ENCODE peak calls at places on chromosome X, in eight cellular contexts. E is NB4, C is HCT116, G is stomach, A is uterus, T is breast epithelium, Z is spleen, L is tibial nerve. F is an unnamed sample.

GRCh38 chrX:1528186-1528883 is 8.7 kb downstream of the P2RY8 start:
- DNase-seq in E (no peak), C (no peak), G (no peak), A (no peak), T (no peak), Z (no peak), L (no peak), F (no peak)

GRCh38 chrX:41468647-41469323 is 21.6 kb downstream of the NYX start:
- DNase-seq in E (no peak), C (no peak), G (peak; percentile 33), A (no peak), T (no peak), Z (peak; percentile 22), L (no peak), F (no peak)

GRCh38 chrX:2967998-2968909 is 38.1 kb upstream of the ARSH start:
- DNase-seq in E (no peak), C (no peak), G (no peak), A (no peak), T (peak; percentile 35), Z (no peak), L (peak; percentile 17), F (no peak)

GRCh38 chrX:41822917-41823316 is 98.9 kb downstream of the GPR82 start:
- DNase-seq in E (no peak), C (no peak), G (no peak), A (no peak), T (no peak), Z (no peak), L (no peak), F (peak; percentile 22)

GRCh38 chrX:13569479-13570244 is at the start of gene EGFL6:
- DNase-seq in E (no peak), C (no peak), G (no peak), A (no peak), T (no peak), Z (peak; percentile 67), L (no peak), F (no peak)

GRCh38 chrX:116272328-116272727 is 101.8 kb downstream of the AGTR2 start:
- DNase-seq in E (no peak), C (peak; percentile 70), G (no peak), A (no peak), T (no peak), Z (no peak), L (no peak), F (no peak)

GRCh38 chrX:18995216-18995615 is 11.3 kb upstream of the PHKA2 start:
- DNase-seq in E (no peak), C (no peak), G (no peak), A (no peak), T (no peak), Z (no peak), L (no peak), F (no peak)

GRCh38 chrX:130915302-130915701 is 12.3 kb upstream of the ENOX2 start:
- DNase-seq in E (peak; percentile 58), C (no peak), G (no peak), A (no peak), T (no peak), Z (no peak), L (no peak), F (peak; percentile 12)

GRCh38 chrX:155070663-155070974 is 317 bp downstream of the CMC4 start:
- DNase-seq in E (no peak), C (no peak), G (no peak), A (no peak), T (no peak), Z (no peak), L (no peak), F (no peak)

GRCh38 chrX:10120828-10121227 is 35.9 kb upstream of the CLCN4 start:
- DNase-seq in E (peak; percentile 55), C (no peak), G (no peak), A (no peak), T (no peak), Z (no peak), L (no peak), F (no peak)

GRCh38 chrX:154458116-154458953 is at the start of gene PLXNA3:
- DNase-seq in E (peak; percentile 62), C (no peak), G (peak; percentile 39), A (no peak), T (no peak), Z (peak; percentile 87), L (no peak), F (peak; percentile 63)

GRCh38 chrX:138889152-138889551 is 177.6 kb upstream of the FGF13 start:
- DNase-seq in E (no peak), C (no peak), G (no peak), A (no peak), T (no peak), Z (no peak), L (no peak), F (no peak)

GRCh38 chrX:39577206-39577605 is 520.6 kb downstream of the BCOR start:
- DNase-seq in E (no peak), C (no peak), G (no peak), A (no peak), T (no peak), Z (no peak), L (no peak), F (no peak)

GRCh38 chrX:103631145-103631544 is 2.4 kb downstream of the TCEAL1 start:
- DNase-seq in E (no peak), C (no peak), G (no peak), A (peak; percentile 52), T (no peak), Z (no peak), L (no peak), F (no peak)

GRCh38 chrX:17521871-17522693 is 147.1 kb downstream of the NHS start:
- DNase-seq in E (no peak), C (peak; percentile 16), G (no peak), A (no peak), T (no peak), Z (no peak), L (no peak), F (no peak)

GRCh38 chrX:7132335-7133035 is 15.0 kb upstream of the STS start:
- DNase-seq in E (peak; percentile 46), C (peak; percentile 56), G (peak; percentile 90), A (no peak), T (peak; percentile 51), Z (no peak), L (no peak), F (peak; percentile 75)

GRCh38 chrX:9352683-9353430 is 112.0 kb upstream of the TBL1X start:
- DNase-seq in E (peak; percentile 94), C (no peak), G (peak; percentile 49), A (no peak), T (no peak), Z (peak; percentile 80), L (no peak), F (peak; percentile 79)

GRCh38 chrX:47321386-47321785 is 49.0 kb upstream of the ZNF157 start:
- DNase-seq in E (no peak), C (no peak), G (no peak), A (peak; percentile 82), T (peak; percentile 30), Z (peak; percentile 69), L (peak; percentile 15), F (no peak)
- TF ChIP-seq POLR2A in E (no peak), C (no peak), G (no peak), A (no peak), T (no peak), Z (no peak), L (no peak), F (no peak)

DNA sequence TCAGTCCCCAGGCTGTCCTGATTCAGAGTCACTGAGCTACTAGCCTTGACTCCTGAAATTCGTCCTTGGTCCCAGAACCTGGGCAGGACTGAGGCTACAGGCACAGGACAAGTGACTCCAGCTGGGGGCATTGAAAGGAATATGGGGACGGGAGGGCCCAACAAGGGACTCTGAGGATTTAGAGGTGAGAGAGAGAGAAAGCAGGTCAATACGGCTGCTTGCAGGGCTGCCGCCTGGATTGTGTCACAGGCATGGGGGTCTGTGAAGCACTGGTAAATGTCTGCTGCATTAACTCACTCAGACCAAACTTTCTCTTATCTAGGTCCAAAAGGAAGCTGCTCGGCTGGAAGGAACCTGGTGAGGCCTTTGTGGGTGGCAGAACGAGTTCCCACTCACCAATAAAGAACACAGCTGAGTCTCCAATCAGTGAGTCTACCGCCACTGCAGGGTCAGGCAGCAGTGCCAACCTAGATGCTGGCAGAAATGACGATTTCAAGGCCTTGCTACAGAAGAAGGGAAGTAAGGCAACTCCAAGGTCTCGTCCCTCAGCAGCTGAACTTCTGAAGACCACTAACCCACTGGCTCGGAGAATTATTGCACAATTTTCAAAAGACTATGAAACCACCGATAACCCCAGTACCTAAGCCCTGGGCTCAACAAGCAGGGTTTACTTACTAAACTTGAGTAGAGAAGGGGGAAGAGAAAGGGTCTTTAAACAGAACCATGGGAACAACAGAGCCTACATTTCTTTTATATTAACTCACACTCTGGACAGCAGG is 11.4 kb upstream of the RTL5 start:
- DNase-seq in E (peak; percentile 73), C (no peak), G (no peak), A (no peak), T (no peak), Z (no peak), L (no peak), F (no peak)
- TF ChIP-seq POLR2A in E (no peak), C (no peak), G (no peak), A (no peak), T (no peak), Z (no peak), L (no peak), F (no peak)

GRCh38 chrX:48520976-48521352 is 644 bp upstream of the EBP start:
- DNase-seq in E (peak; percentile 41), C (no peak), G (no peak), A (no peak), T (no peak), Z (no peak), L (no peak), F (peak; percentile 21)

GRCh38 chrX:48520455-48520854 is 1.2 kb upstream of the EBP start:
- DNase-seq in E (no peak), C (no peak), G (no peak), A (no peak), T (no peak), Z (no peak), L (no peak), F (no peak)

GRCh38 chrX:48521353-48522243 is at the start of gene EBP:
- DNase-seq in E (peak; percentile 96), C (peak; percentile 88), G (peak; percentile 92), A (peak; percentile 85), T (peak; percentile 91), Z (peak; percentile 94), L (peak; percentile 78), F (peak; percentile 94)

GRCh38 chrX:48523682-48524081 is 2.1 kb downstream of the EBP start:
- DNase-seq in E (no peak), C (no peak), G (no peak), A (no peak), T (no peak), Z (no peak), L (no peak), F (no peak)

DNA sequence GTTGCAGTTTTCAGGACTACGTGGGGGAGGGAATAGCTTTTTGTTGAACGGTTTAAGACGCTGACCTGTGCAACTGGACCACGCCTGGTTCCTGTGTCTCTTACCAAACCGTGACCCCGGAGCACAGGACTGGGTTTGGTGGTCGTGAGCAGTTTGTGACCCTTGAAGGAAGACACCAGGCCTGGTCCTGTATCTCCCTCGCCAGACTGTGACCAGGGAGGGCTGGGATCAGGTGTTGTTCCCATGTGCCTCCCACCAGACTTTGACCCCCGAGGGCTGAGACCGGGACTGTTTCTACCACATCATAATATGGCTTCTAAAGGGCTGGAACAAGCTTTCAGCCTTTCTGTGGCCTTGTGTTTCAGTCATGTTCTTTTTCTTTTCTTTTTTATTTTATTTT is 683 bp downstream of the EBP start:
- DNase-seq in E (no peak), C (no peak), G (no peak), A (no peak), T (no peak), Z (no peak), L (no peak), F (no peak)
- TF ChIP-seq POLR2A in E (no peak), C (no peak), G (no peak), A (no peak), T (no peak), Z (no peak), L (no peak), F (no peak)

GRCh38 chrX:49190783-49191032 is 4.5 kb upstream of the PRICKLE3 start:
- DNase-seq in E (no peak), C (no peak), G (no peak), A (no peak), T (no peak), Z (no peak), L (peak; percentile 63), F (no peak)
- TF ChIP-seq POLR2A in E (peak; percentile 28), C (no peak), G (no peak), A (peak; percentile 43), T (peak; percentile 26), Z (no peak), L (no peak), F (no peak)

F was measured in erythroblast.